ENCODE peak calls at places on chromosome 9, in four cellular contexts. H is fibroblast of lung; F is CD8-positive, alpha-beta memory T cell; B is stomach. P is an unnamed sample.
A peak's percentile ranks its signal among the peaks of the same experiment; 100 is the strongest.

GRCh38 chr9:127059648-127060365 is 62.6 kb downstream of the ANGPTL2 start:
- DNase-seq in F (no peak), B (no peak), H (peak; percentile 16), P (no peak)

GRCh38 chr9:32378993-32379729 is 5.3 kb upstream of the ACO1 start:
- DNase-seq in F (peak; percentile 63), H (peak; percentile 89), B (no peak), P (peak; percentile 77)

GRCh38 chr9:92664394-92665152 is 5.4 kb downstream of the IPPK start:
- DNase-seq in H (peak; percentile 4), F (peak; percentile 46), B (no peak), P (no peak)

GRCh38 chr9:100575765-100576368 is 2.0 kb upstream of the CAVIN4 start:
- DNase-seq in H (peak; percentile 52), F (no peak), B (no peak), P (no peak)

GRCh38 chr9:132155514-132155913 is 6.3 kb upstream of the NTNG2 start:
- DNase-seq in F (no peak), H (no peak), B (no peak), P (no peak)

GRCh38 chr9:106963684-106964083 is 100.7 kb downstream of the ZNF462 start:
- DNase-seq in B (no peak), H (no peak), F (no peak), P (no peak)

GRCh38 chr9:126499005-126499910 is 114.5 kb upstream of the LMX1B start:
- DNase-seq in B (peak; percentile 56), H (peak; percentile 43), F (peak; percentile 40), P (peak; percentile 73)

GRCh38 chr9:28439688-28440087 is 866.4 kb upstream of the C9orf72 start:
- DNase-seq in F (no peak), B (no peak), H (no peak), P (no peak)

GRCh38 chr9:32589083-32589713 is 16.2 kb upstream of the NDUFB6 start:
- DNase-seq in H (peak; percentile 62), F (no peak), B (no peak), P (no peak)

GRCh38 chr9:18327106-18327505 is 146.8 kb upstream of the ADAMTSL1 start:
- DNase-seq in F (no peak), B (no peak), H (peak; percentile 54), P (no peak)

GRCh38 chr9:136057236-136058151 is 37.6 kb downstream of the NACC2 start:
- DNase-seq in F (no peak), H (no peak), B (no peak), P (no peak)

GRCh38 chr9:97809666-97810344 is 43.2 kb upstream of the FOXE1 start:
- DNase-seq in H (no peak), F (no peak), B (no peak), P (peak; percentile 18)

GRCh38 chr9:127015926-127016512 is 101.4 kb downstream of the RALGPS1 start:
- DNase-seq in B (no peak), F (no peak), H (no peak), P (no peak)

GRCh38 chr9:96617439-96618185 is 2.0 kb downstream of the CDC14B start:
- DNase-seq in H (no peak), F (no peak), B (no peak), P (peak; percentile 49)

GRCh38 chr9:6054280-6055099 is 39.1 kb upstream of the RANBP6 start:
- DNase-seq in H (peak; percentile 73), B (peak; percentile 75), F (peak; percentile 44), P (peak; percentile 62)

GRCh38 chr9:126809068-126809467 is 4.2 kb downstream of the ZBTB43 start:
- DNase-seq in H (peak; percentile 47), F (no peak), B (no peak), P (no peak)

GRCh38 chr9:13899924-13900323 is 414.0 kb downstream of the NFIB start:
- DNase-seq in F (no peak), H (no peak), B (no peak), P (no peak)

GRCh38 chr9:79165006-79165405 is 406.8 kb upstream of the TLE4 start:
- DNase-seq in H (peak; percentile 80), B (no peak), F (no peak), P (no peak)

DNA sequence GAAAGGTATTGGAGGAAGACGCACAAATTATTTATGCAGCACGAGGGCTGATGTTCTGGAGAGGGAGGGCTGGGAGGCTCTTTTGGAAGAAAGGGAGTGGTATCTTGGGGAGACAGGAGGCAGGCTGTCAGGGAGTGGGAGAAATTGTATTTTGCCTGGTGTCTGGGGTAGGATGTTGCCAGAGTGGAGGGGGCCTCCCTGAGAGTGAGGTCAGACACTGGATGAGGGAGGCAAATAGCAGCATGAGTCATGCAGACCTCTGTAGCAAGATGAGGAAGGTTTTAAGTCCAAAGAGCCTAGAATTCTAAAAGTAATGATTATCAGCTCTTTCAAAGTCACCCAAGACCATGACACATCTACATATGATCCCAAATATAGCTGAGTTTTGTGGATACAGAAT is 158.0 kb downstream of the DMRT2 start:
- DNase-seq in B (no peak), H (peak; percentile 39), F (no peak), P (no peak)
- H3K4me3 ChIP-seq in B (no peak overlapping the region), H (no peak overlapping the region), F (no peak overlapping the region), P (no peak overlapping the region)

GRCh38 chr9:3006917-3007316 is 163.0 kb upstream of the PUM3 start:
- DNase-seq in H (no peak), F (no peak), B (no peak), P (no peak)
- H3K4me1 ChIP-seq in H (no peaks in the 10 kb centered on the region), F (no peaks in the 10 kb centered on the region), B (no peaks in the 10 kb centered on the region), P (no peaks in the 10 kb centered on the region)

GRCh38 chr9:1048853-1049252 is 1.3 kb upstream of the DMRT2 start:
- DNase-seq in B (no peak), F (no peak), H (no peak), P (no peak)

GRCh38 chr9:1044643-1045042 is 5.5 kb upstream of the DMRT2 start:
- DNase-seq in F (no peak), H (no peak), B (no peak), P (no peak)

GRCh38 chr9:1049641-1050040 is 516 bp upstream of the DMRT2 start:
- DNase-seq in F (no peak), B (no peak), H (no peak), P (no peak)

GRCh38 chr9:1047605-1048235 is 2.4 kb upstream of the DMRT2 start:
- DNase-seq in H (peak; percentile 21), B (no peak), F (no peak), P (no peak)

GRCh38 chr9:1046639-1047604 is 3.2 kb upstream of the DMRT2 start:
- DNase-seq in F (no peak), B (no peak), H (no peak), P (no peak)
- H3K4me3 ChIP-seq in F (peak overlapping the region; percentile 62), B (peak overlapping the region; percentile 40), H (peak overlapping the region; percentile 63), P (no peak overlapping the region)

DNA sequence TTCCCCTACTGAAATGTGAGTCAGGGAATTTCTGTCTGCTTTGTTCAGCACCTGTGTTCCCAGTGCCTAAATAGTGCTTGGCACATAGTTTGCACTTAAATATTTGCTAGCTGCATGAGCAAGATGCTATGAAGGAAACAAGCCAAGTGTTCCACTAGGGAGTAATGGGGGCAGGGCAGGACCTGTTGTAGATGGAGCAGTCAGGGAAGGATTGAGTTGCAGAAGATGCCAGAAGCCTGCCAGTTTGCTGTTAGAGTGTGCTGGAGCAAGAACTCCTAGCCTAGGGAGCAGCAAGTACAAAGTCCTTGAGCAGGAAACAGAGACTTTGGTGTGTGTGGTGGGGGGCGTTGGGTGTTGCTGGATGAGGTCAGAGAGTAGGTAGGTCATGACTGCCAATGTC is 87.5 kb downstream of the DAB2IP start:
- DNase-seq in F (no peak), H (peak; percentile 43), B (peak; percentile 76), P (no peak)
- H3K4me1 ChIP-seq in F (no peaks in the 10 kb centered on the region), H (peaks cover 35% of the 10 kb centered on the region), B (peaks cover 93% of the 10 kb centered on the region), P (peaks cover 10% of the 10 kb centered on the region)

DNA sequence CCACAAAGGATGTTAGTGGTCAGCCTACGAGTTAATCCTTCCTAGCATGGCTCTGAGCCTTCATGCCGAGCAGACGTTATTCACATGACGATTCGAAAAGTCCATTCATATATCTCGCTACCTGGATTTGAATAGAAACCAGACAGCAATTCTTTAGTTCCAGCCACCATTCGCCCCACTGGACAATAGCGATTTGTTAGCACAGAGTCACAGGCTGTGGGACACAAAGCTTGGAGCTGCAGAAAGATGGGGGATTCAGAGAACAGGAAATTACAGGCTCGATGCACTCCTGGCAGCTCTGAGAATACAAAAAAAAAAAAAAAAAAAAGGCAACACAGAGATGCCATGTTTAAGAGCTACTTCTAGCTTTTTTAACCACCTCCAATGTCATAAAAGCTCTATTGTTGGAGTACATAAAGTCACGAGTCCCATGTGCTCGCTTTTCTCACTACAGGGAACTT is 110.7 kb downstream of the NR6A1 start:
- DNase-seq in H (peak; percentile 57), F (peak; percentile 9), B (no peak), P (peak; percentile 96)
- H3K4me3 ChIP-seq in H (peak overlapping the region; percentile 68), F (peak overlapping the region; percentile 52), B (peak overlapping the region; percentile 50), P (peak overlapping the region; percentile 45)

GRCh38 chr9:94802795-94803194 is 76.3 kb downstream of the AOPEP start:
- DNase-seq in F (no peak), B (no peak), H (peak; percentile 44), P (no peak)
- H3K4me1 ChIP-seq in F (no peaks in the 10 kb centered on the region), B (peaks cover 35% of the 10 kb centered on the region), H (peaks cover 23% of the 10 kb centered on the region), P (peaks cover 40% of the 10 kb centered on the region)

GRCh38 chr9:37324261-37324683 is 98.2 kb upstream of the GRHPR start:
- DNase-seq in F (no peak), B (no peak), H (peak; percentile 34), P (peak; percentile 56)
- H3K4me3 ChIP-seq in F (no peak overlapping the region), B (no peak overlapping the region), H (no peak overlapping the region), P (no peak overlapping the region)

GRCh38 chr9:137077010-137077747 is at the start of gene UAP1L1:
- DNase-seq in B (peak; percentile 78), F (peak; percentile 50), H (peak; percentile 60), P (peak; percentile 78)
- H3K4me1 ChIP-seq in B (peaks cover 18% of the 10 kb centered on the region), F (peaks cover 7% of the 10 kb centered on the region), H (peaks cover 8% of the 10 kb centered on the region), P (peaks cover 18% of the 10 kb centered on the region)

GRCh38 chr9:134433909-134434895 is 107.9 kb downstream of the RXRA start:
- DNase-seq in F (no peak), H (no peak), B (no peak), P (no peak)
- H3K4me3 ChIP-seq in F (no peak overlapping the region), H (no peak overlapping the region), B (peak overlapping the region; percentile 19), P (no peak overlapping the region)

GRCh38 chr9:81595887-81596558 is 93.3 kb downstream of the TLE1 start:
- DNase-seq in F (no peak), B (no peak), H (no peak), P (no peak)

GRCh38 chr9:81597749-81598497 is 91.4 kb downstream of the TLE1 start:
- DNase-seq in H (no peak), B (no peak), F (no peak), P (no peak)

GRCh38 chr9:81594415-81594814 is 94.9 kb downstream of the TLE1 start:
- DNase-seq in B (no peak), H (no peak), F (no peak), P (no peak)

GRCh38 chr9:81599837-81600236 is 89.5 kb downstream of the TLE1 start:
- DNase-seq in B (no peak), F (no peak), H (peak; percentile 51), P (no peak)

GRCh38 chr9:81596671-81597426 is 92.5 kb downstream of the TLE1 start:
- DNase-seq in B (no peak), F (no peak), H (no peak), P (no peak)
- H3K4me1 ChIP-seq in B (peaks cover 19% of the 10 kb centered on the region), F (no peaks in the 10 kb centered on the region), H (peaks cover under 1% of the 10 kb centered on the region), P (no peaks in the 10 kb centered on the region)

P was measured in HAP-1.